ENCODE peak calls at places on chromosomes 6 and 20, in nine cellular contexts. One of them, this sample, is unnamed.

GRCh38 chr6:129599467-129599866 is 110.5 kb downstream of the ARHGAP18 start:
- DNase-seq in T-helper 17 cell: no peak
- DNase-seq in neural progenitor cell: no peak
- DNase-seq in A549: no peak
- DNase-seq in T follicular helper cell: no peak
- DNase-seq in NCI-H226: no peak
- DNase-seq in pancreas: no peak
- DNase-seq in NCI-H1092 treated with DMSO at 0.1 percent for 48 hours: no peak
- DNase-seq in ovary: no peak
- DNase-seq in this sample: no peak

GRCh38 chr6:125149256-125150144 is 4.1 kb upstream of the TPD52L1 start:
- DNase-seq in T-helper 17 cell: no peak
- DNase-seq in neural progenitor cell: no peak
- DNase-seq in A549: no peak
- DNase-seq in T follicular helper cell: no peak
- DNase-seq in NCI-H226: no peak
- DNase-seq in pancreas: no peak
- DNase-seq in NCI-H1092 treated with DMSO at 0.1 percent for 48 hours: no peak
- DNase-seq in ovary: no peak
- DNase-seq in this sample: no peak

GRCh38 chr6:133630651-133631050 is 258.3 kb upstream of the TCF21 start:
- DNase-seq in T-helper 17 cell: no peak
- DNase-seq in neural progenitor cell: no peak
- DNase-seq in A549: no peak
- DNase-seq in T follicular helper cell: no peak
- DNase-seq in NCI-H226: no peak
- DNase-seq in pancreas: no peak
- DNase-seq in NCI-H1092 treated with DMSO at 0.1 percent for 48 hours: no peak
- DNase-seq in ovary: no peak
- DNase-seq in this sample: no peak

GRCh38 chr6:134245691-134246090 is 72.2 kb downstream of the SGK1 start:
- DNase-seq in T-helper 17 cell: no peak
- DNase-seq in neural progenitor cell: no peak
- DNase-seq in A549: no peak
- DNase-seq in T follicular helper cell: no peak
- DNase-seq in NCI-H226: no peak
- DNase-seq in pancreas: no peak
- DNase-seq in NCI-H1092 treated with DMSO at 0.1 percent for 48 hours: no peak
- DNase-seq in ovary: no peak
- DNase-seq in this sample: no peak

GRCh38 chr20:62920039-62920645 is 6.2 kb downstream of the DIDO1 start:
- DNase-seq in T-helper 17 cell: no peak
- DNase-seq in neural progenitor cell: no peak
- DNase-seq in A549: no peak
- DNase-seq in T follicular helper cell: no peak
- DNase-seq in NCI-H226: no peak
- DNase-seq in pancreas: no peak
- DNase-seq in NCI-H1092 treated with DMSO at 0.1 percent for 48 hours: no peak
- DNase-seq in ovary: no peak
- DNase-seq in this sample: no peak

GRCh38 chr6:113050010-113050893 is 703.1 kb downstream of the RFPL4B start:
- DNase-seq in T-helper 17 cell: no peak
- DNase-seq in neural progenitor cell: peak; percentile 8
- DNase-seq in A549: no peak
- DNase-seq in T follicular helper cell: no peak
- DNase-seq in NCI-H226: no peak
- DNase-seq in pancreas: no peak
- DNase-seq in NCI-H1092 treated with DMSO at 0.1 percent for 48 hours: no peak
- DNase-seq in ovary: no peak
- DNase-seq in this sample: no peak

GRCh38 chr6:40803897-40804702 is 216.9 kb upstream of the LRFN2 start:
- DNase-seq in T-helper 17 cell: no peak
- DNase-seq in neural progenitor cell: no peak
- DNase-seq in A549: no peak
- DNase-seq in T follicular helper cell: no peak
- DNase-seq in NCI-H226: no peak
- DNase-seq in pancreas: no peak
- DNase-seq in NCI-H1092 treated with DMSO at 0.1 percent for 48 hours: no peak
- DNase-seq in ovary: no peak
- DNase-seq in this sample: no peak

GRCh38 chr6:6738922-6739717 is 150.6 kb downstream of the LY86 start:
- DNase-seq in T-helper 17 cell: no peak
- DNase-seq in neural progenitor cell: no peak
- DNase-seq in A549: no peak
- DNase-seq in T follicular helper cell: no peak
- DNase-seq in NCI-H226: no peak
- DNase-seq in pancreas: no peak
- DNase-seq in NCI-H1092 treated with DMSO at 0.1 percent for 48 hours: no peak
- DNase-seq in ovary: no peak
- DNase-seq in this sample: no peak

GRCh38 chr6:36772401-36772800 is 66.8 kb downstream of the CPNE5 start:
- DNase-seq in T-helper 17 cell: no peak
- DNase-seq in neural progenitor cell: no peak
- DNase-seq in A549: no peak
- DNase-seq in T follicular helper cell: no peak
- DNase-seq in NCI-H226: no peak
- DNase-seq in pancreas: no peak
- DNase-seq in NCI-H1092 treated with DMSO at 0.1 percent for 48 hours: no peak
- DNase-seq in ovary: no peak
- DNase-seq in this sample: no peak

GRCh38 chr20:2299301-2299700 is 3.5 kb downstream of the TGM3 start:
- DNase-seq in T-helper 17 cell: no peak
- DNase-seq in neural progenitor cell: no peak
- DNase-seq in A549: no peak
- DNase-seq in T follicular helper cell: no peak
- DNase-seq in NCI-H226: peak; percentile 15
- DNase-seq in pancreas: no peak
- DNase-seq in NCI-H1092 treated with DMSO at 0.1 percent for 48 hours: no peak
- DNase-seq in ovary: no peak
- DNase-seq in this sample: peak; percentile 82

GRCh38 chr20:39775110-39775509 is 813.0 kb downstream of the DHX35 start:
- DNase-seq in T-helper 17 cell: no peak
- DNase-seq in neural progenitor cell: no peak
- DNase-seq in A549: no peak
- DNase-seq in T follicular helper cell: no peak
- DNase-seq in NCI-H226: no peak
- DNase-seq in pancreas: peak; percentile 55
- DNase-seq in NCI-H1092 treated with DMSO at 0.1 percent for 48 hours: peak; percentile 57
- DNase-seq in ovary: peak; percentile 34
- DNase-seq in this sample: no peak

This sample was measured in left colon.